ENCODE peak calls at places on chromosomes 3 and 15, in five cellular contexts. P is cardiac fibroblast, N is left kidney, M is iPS DF 19.7, Y is A549. I is an unnamed sample.

GRCh38 chr3:14391033-14391432 is 11.4 kb upstream of the SLC6A6 start:
- DNase-seq in P (peak), N (no peak), M (no peak), Y (peak), I (no peak)

GRCh38 chr3:161263057-161263456 is 41.9 kb downstream of the NMD3 start:
- DNase-seq in P (peak), N (no peak), M (no peak), Y (no peak), I (no peak)

GRCh38 chr3:60645801-60646200 is 605.5 kb downstream of the FHIT start:
- DNase-seq in P (no peak), N (no peak), M (no peak), Y (no peak), I (no peak)

GRCh38 chr3:122576174-122576940 is 1.1 kb upstream of the PARP15 start:
- DNase-seq in P (no peak), N (peak), M (no peak), Y (no peak), I (no peak)

GRCh38 chr3:58585994-58586393 is 8.8 kb upstream of the FAM107A start:
- DNase-seq in P (no peak), N (peak), M (no peak), Y (no peak), I (no peak)

GRCh38 chr15:42999201-42999779 is 78.7 kb upstream of the TTBK2 start:
- DNase-seq in P (no peak), N (no peak), M (no peak), Y (no peak), I (no peak)

GRCh38 chr15:89326316-89326715 is 8.3 kb downstream of the POLG start:
- DNase-seq in P (no peak), N (peak), M (no peak), Y (no peak), I (no peak)

GRCh38 chr3:36175916-36176461 is 204.3 kb upstream of the STAC start:
- DNase-seq in P (no peak), N (no peak), M (no peak), Y (no peak), I (peak)

GRCh38 chr15:59894835-59895234 is 109.3 kb upstream of the FOXB1 start:
- DNase-seq in P (no peak), N (no peak), M (no peak), Y (no peak), I (no peak)